ENCODE peak calls at places on chromosomes 4 and X, in seven cellular contexts. R is heart right ventricle; Q is astrocyte of the cerebellum; D is lung microvascular endothelial cell; H is T-helper 17 cell; X is WTC11; M is stimulated activated CD8-positive, alpha-beta memory T cell treated with anti-CD3 and anti-CD28 coated beads, Interleukin-4, amount 100 ng/mL, for 4 hours. Z is an unnamed sample.

GRCh38 chrX:108439961-108440696 is 491 bp downstream of the COL4A5 start:
- DNase-seq in X (no peak), M (no peak), Q (no peak), H (no peak), R (no peak), D (peak; percentile 29), Z (peak; percentile 44)

GRCh38 chr4:147799986-147800555 is 68.2 kb downstream of the ARHGAP10 start:
- DNase-seq in R (no peak), D (peak; percentile 65), M (peak; percentile 32), X (no peak), Q (peak; percentile 13), H (peak; percentile 63), Z (peak; percentile 36)

GRCh38 chr4:176185068-176185467 is 10.3 kb downstream of the SPATA4 start:
- DNase-seq in H (no peak), D (no peak), Q (no peak), X (no peak), M (no peak), R (no peak), Z (no peak)

GRCh38 chrX:81957318-81957717 is 755.4 kb downstream of the SH3BGRL start:
- DNase-seq in X (no peak), H (no peak), D (no peak), M (no peak), R (no peak), Q (no peak), Z (no peak)

GRCh38 chr4:151192556-151193235 is 84.3 kb upstream of the PRSS48 start:
- DNase-seq in Q (no peak), D (no peak), H (no peak), R (no peak), M (no peak), X (no peak), Z (peak; percentile 56)

GRCh38 chr4:118417325-118417724 is 64.5 kb upstream of the PRSS12 start:
- DNase-seq in M (no peak), Q (no peak), R (no peak), X (no peak), H (no peak), D (no peak), Z (no peak)

GRCh38 chr4:8096690-8097061 is 61.9 kb downstream of the ABLIM2 start:
- DNase-seq in M (no peak), D (no peak), X (no peak), R (no peak), H (no peak), Q (no peak), Z (no peak)

GRCh38 chr4:85522836-85523235 is 47.9 kb downstream of the ARHGAP24 start:
- DNase-seq in R (no peak), M (no peak), Q (no peak), H (no peak), X (no peak), D (no peak), Z (no peak)

GRCh38 chr4:787561-787981 is 38.4 kb downstream of the CPLX1 start:
- DNase-seq in H (no peak), Q (no peak), R (no peak), D (no peak), X (no peak), M (no peak), Z (no peak)

GRCh38 chrX:103276581-103277002 is at the start of gene TCEAL5:
- DNase-seq in H (no peak), Q (no peak), R (no peak), X (no peak), M (no peak), D (no peak), Z (no peak)

GRCh38 chr4:83074086-83074704 is 39.2 kb downstream of the COPS4 start:
- DNase-seq in X (no peak), Q (peak; percentile 79), H (peak; percentile 39), R (peak; percentile 25), D (peak; percentile 86), M (peak; percentile 18), Z (peak; percentile 92)

GRCh38 chr4:177737387-177737965 is 295.2 kb upstream of the AGA start:
- DNase-seq in H (no peak), Q (no peak), M (no peak), X (no peak), R (no peak), D (no peak), Z (no peak)

GRCh38 chr4:141686929-141687328 is 50.5 kb downstream of the IL15 start:
- DNase-seq in X (no peak), R (peak; percentile 11), H (no peak), M (no peak), D (peak; percentile 6), Q (peak; percentile 11), Z (peak; percentile 59)

GRCh38 chrX:20913760-20914159 is 460.5 kb upstream of the CNKSR2 start:
- DNase-seq in R (no peak), X (peak; percentile 39), M (no peak), D (no peak), H (no peak), Q (no peak), Z (no peak)

GRCh38 chrX:18892881-18893280 is 91.0 kb downstream of the PHKA2 start:
- DNase-seq in H (no peak), X (no peak), Q (no peak), D (no peak), R (no peak), M (no peak), Z (no peak)

GRCh38 chrX:9326369-9326768 is 138.5 kb upstream of the TBL1X start:
- DNase-seq in Q (no peak), R (no peak), X (no peak), M (no peak), D (no peak), H (no peak), Z (no peak)

GRCh38 chr4:156901871-156902270 is 69.7 kb downstream of the PDGFC start:
- DNase-seq in D (no peak), R (no peak), M (no peak), H (no peak), Q (no peak), X (no peak), Z (no peak)

GRCh38 chr4:42816189-42816588 is 76.3 kb upstream of the GRXCR1 start:
- DNase-seq in M (no peak), D (no peak), Q (no peak), R (no peak), H (no peak), X (no peak), Z (no peak)

GRCh38 chrX:98350940-98351339 is 1467.2 kb downstream of the RPA4 start:
- DNase-seq in D (no peak), H (no peak), M (no peak), Q (no peak), R (no peak), X (no peak), Z (no peak)

GRCh38 chr4:135319685-135320084 is 1118.1 kb upstream of the PABPC4L start:
- DNase-seq in M (no peak), D (no peak), H (no peak), Q (no peak), R (no peak), X (no peak), Z (no peak)

GRCh38 chrX:96918864-96919263 is 35.2 kb downstream of the RPA4 start:
- DNase-seq in Q (no peak), X (no peak), H (no peak), R (no peak), D (no peak), M (no peak), Z (no peak)

GRCh38 chr4:13930155-13930554 is 302.6 kb upstream of the BOD1L1 start:
- DNase-seq in R (no peak), M (no peak), H (no peak), Q (no peak), D (no peak), X (no peak), Z (no peak)

GRCh38 chrX:28188526-28188925 is 207.3 kb upstream of the DCAF8L1 start:
- DNase-seq in D (no peak), H (no peak), R (no peak), M (no peak), X (no peak), Q (no peak), Z (no peak)

GRCh38 chrX:11435568-11435967 is 142.4 kb downstream of the AMELX start:
- DNase-seq in H (no peak), M (no peak), D (no peak), Q (peak; percentile 78), R (no peak), X (no peak), Z (no peak)

GRCh38 chr4:176708771-176709311 is 83.9 kb downstream of the VEGFC start:
- DNase-seq in X (no peak), Q (no peak), H (no peak), R (no peak), M (no peak), D (no peak), Z (peak; percentile 21)

GRCh38 chrX:43065978-43066377 is 288.0 kb upstream of the PPP1R2C start:
- DNase-seq in Q (no peak), R (no peak), X (no peak), D (no peak), H (no peak), M (no peak), Z (no peak)

GRCh38 chr4:128600996-128601857 is 208.3 kb upstream of the JADE1 start:
- DNase-seq in R (peak; percentile 45), D (peak; percentile 93), X (peak; percentile 22), H (no peak), M (no peak), Q (peak; percentile 94), Z (peak; percentile 95)

GRCh38 chr4:168589154-168589553 is 92.3 kb downstream of the PALLD start:
- DNase-seq in X (no peak), M (no peak), R (peak; percentile 16), Q (peak; percentile 83), H (no peak), D (no peak), Z (peak; percentile 81)

GRCh38 chr4:113446019-113446418 is 315.5 kb downstream of the CAMK2D start:
- DNase-seq in H (no peak), X (no peak), Q (no peak), R (no peak), D (no peak), M (no peak), Z (peak; percentile 87)

GRCh38 chrX:72021975-72022374 is 109.7 kb downstream of the RTL5 start:
- DNase-seq in R (no peak), H (no peak), Q (no peak), X (peak; percentile 47), M (no peak), D (peak; percentile 56), Z (peak; percentile 48)